ENCODE peak calls at places on chromosomes 12 and 14, in four cellular contexts. J, L, D and A are unnamed samples.

GRCh38 chr14:103693514-103693913 is 21.7 kb downstream of the XRCC3 start:
- DNase-seq in J (no peak), D (no peak), L (no peak), A (no peak)

GRCh38 chr12:120230326-120230973 is 29.5 kb upstream of the RPLP0 start:
- DNase-seq in L (peak; percentile 97), J (peak; percentile 91), D (peak; percentile 63), A (peak; percentile 76)

GRCh38 chr12:131913666-131914065 is 15.4 kb upstream of the PUS1 start:
- DNase-seq in J (no peak), D (no peak), L (no peak), A (no peak)

GRCh38 chr12:68784015-68784414 is 24.0 kb upstream of the MDM2 start:
- DNase-seq in J (no peak), D (no peak), L (no peak), A (no peak)

GRCh38 chr14:24282736-24283135 is 11.3 kb upstream of the RABGGTA start:
- DNase-seq in J (no peak), L (no peak), D (no peak), A (no peak)

GRCh38 chr12:75632452-75632851 is 121.0 kb upstream of the KRR1 start:
- DNase-seq in D (no peak), J (no peak), L (no peak), A (no peak)

GRCh38 chr12:26010293-26010821 is 51.9 kb downstream of the RASSF8 start:
- DNase-seq in D (no peak), J (no peak), L (no peak), A (no peak)

GRCh38 chr12:58671196-58671595 is 249.1 kb downstream of the LRIG3 start:
- DNase-seq in J (no peak), L (no peak), D (no peak), A (no peak)

GRCh38 chr12:89064151-89064550 is 288.1 kb downstream of the DUSP6 start:
- DNase-seq in J (no peak), L (no peak), D (no peak), A (no peak)

GRCh38 chr12:121534495-121535148 is 46.2 kb downstream of the KDM2B start:
- DNase-seq in D (no peak), L (no peak), J (no peak), A (no peak)

GRCh38 chr12:67698711-67699603 is 50.4 kb downstream of the DYRK2 start:
- DNase-seq in J (peak; percentile 41), L (no peak), D (no peak), A (no peak)

GRCh38 chr14:64702493-64703392 is 1.5 kb upstream of the PLEKHG3 start:
- DNase-seq in L (no peak), D (no peak), J (no peak), A (no peak)

GRCh38 chr14:100408350-100409015 is 85.3 kb downstream of the SLC25A47 start:
- DNase-seq in J (no peak), D (no peak), L (peak; percentile 83), A (no peak)

GRCh38 chr12:100481021-100481420 is 7.4 kb downstream of the NR1H4 start:
- DNase-seq in J (no peak), D (no peak), L (no peak), A (no peak)

GRCh38 chr12:10031771-10032175 is 1.3 kb downstream of the CLEC9A start:
- DNase-seq in D (no peak), L (peak; percentile 61), J (no peak), A (peak; percentile 12)